ENCODE peak calls at places on chromosomes 2 and 18, in four cellular contexts. One of them, this sample, is unnamed.

GRCh38 chr2:232927793-232928563 is 57.9 kb downstream of the SNORC start:
- DNase-seq in MM.1S: no peak
- DNase-seq in fibroblast of lung: no peak
- DNase-seq in HepG2: no peak
- DNase-seq in this sample: no peak

GRCh38 chr2:238155051-238155760 is 3.6 kb upstream of the ERFE start:
- DNase-seq in MM.1S: no peak
- DNase-seq in fibroblast of lung: peak; percentile 75
- DNase-seq in HepG2: no peak
- DNase-seq in this sample: no peak

GRCh38 chr2:42809876-42810125 is 17.4 kb upstream of the HAAO start:
- DNase-seq in HepG2: peak; percentile 79
- DNase-seq in MM.1S: peak; percentile 82
- DNase-seq in fibroblast of lung: peak; percentile 79
- DNase-seq in this sample: no peak

GRCh38 chr2:28366496-28367282 is 26.0 kb upstream of the FOSL2 start:
- DNase-seq in MM.1S: peak; percentile 34
- DNase-seq in fibroblast of lung: peak; percentile 35
- DNase-seq in HepG2: no peak
- DNase-seq in this sample: no peak

GRCh38 chr2:627926-628560 is 49.2 kb downstream of the TMEM18 start:
- DNase-seq in HepG2: no peak
- DNase-seq in MM.1S: no peak
- DNase-seq in fibroblast of lung: no peak
- DNase-seq in this sample: no peak

GRCh38 chr2:236159778-236160170 is 8.4 kb downstream of the GBX2 start:
- DNase-seq in fibroblast of lung: no peak
- DNase-seq in MM.1S: no peak
- DNase-seq in HepG2: no peak
- DNase-seq in this sample: no peak

GRCh38 chr18:45962461-45962860 is 4.7 kb downstream of the EPG5 start:
- DNase-seq in MM.1S: peak; percentile 49
- DNase-seq in fibroblast of lung: peak; percentile 94
- DNase-seq in HepG2: peak; percentile 45
- DNase-seq in this sample: peak; percentile 61

GRCh38 chr2:37645363-37645762 is 26.1 kb downstream of the CDC42EP3 start:
- DNase-seq in MM.1S: peak; percentile 71
- DNase-seq in fibroblast of lung: peak; percentile 73
- DNase-seq in HepG2: no peak
- DNase-seq in this sample: no peak

GRCh38 chr18:5452943-5453342 is 90.9 kb downstream of the EPB41L3 start:
- DNase-seq in HepG2: no peak
- DNase-seq in fibroblast of lung: no peak
- DNase-seq in MM.1S: no peak
- DNase-seq in this sample: no peak

GRCh38 chr2:6228251-6228650 is 536.1 kb downstream of the SOX11 start:
- DNase-seq in MM.1S: no peak
- DNase-seq in HepG2: no peak
- DNase-seq in fibroblast of lung: no peak
- DNase-seq in this sample: no peak

GRCh38 chr18:56028514-56028913 is 440.5 kb upstream of the TCF4 start:
- DNase-seq in HepG2: no peak
- DNase-seq in fibroblast of lung: peak; percentile 60
- DNase-seq in MM.1S: no peak
- DNase-seq in this sample: no peak

GRCh38 chr2:2007551-2008501 is 263.5 kb upstream of the PXDN start:
- DNase-seq in MM.1S: no peak
- DNase-seq in HepG2: no peak
- DNase-seq in fibroblast of lung: no peak
- DNase-seq in this sample: no peak

DNA sequence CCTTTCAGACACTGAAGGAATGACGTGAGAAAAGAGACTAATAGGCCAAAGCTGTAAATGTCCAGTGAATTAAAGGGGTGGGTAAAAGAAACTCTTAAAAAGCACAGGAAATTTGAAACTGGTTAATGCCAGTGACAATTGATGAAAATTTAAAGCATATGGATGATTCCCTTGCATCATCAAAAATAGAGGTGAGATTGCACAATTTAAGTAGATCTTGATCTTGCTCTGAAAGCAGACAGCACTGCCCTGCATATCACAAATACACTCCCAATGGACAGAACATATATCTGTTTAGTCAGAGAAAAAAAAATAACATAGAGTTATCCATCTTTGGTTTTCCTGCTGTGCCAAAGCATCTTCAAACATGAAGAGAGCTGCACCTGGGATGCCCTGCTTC is 86.7 kb upstream of the UBE2E3 start:
- DNase-seq in MM.1S: no peak
- DNase-seq in fibroblast of lung: no peak
- DNase-seq in HepG2: no peak
- DNase-seq in this sample: no peak
- H4K20me1 ChIP-seq in MM.1S: no peaks in the 10 kb centered on the region
- H4K20me1 ChIP-seq in fibroblast of lung: no peaks in the 10 kb centered on the region
- H4K20me1 ChIP-seq in HepG2: no peaks in the 10 kb centered on the region
- H4K20me1 ChIP-seq in this sample: no peaks in the 10 kb centered on the region

GRCh38 chr2:112721819-112722522 is 1.2 kb downstream of the NT5DC4 start:
- DNase-seq in fibroblast of lung: no peak
- DNase-seq in MM.1S: no peak
- DNase-seq in HepG2: no peak
- DNase-seq in this sample: no peak

GRCh38 chr2:112724611-112725525 is 4.0 kb downstream of the NT5DC4 start:
- DNase-seq in MM.1S: no peak
- DNase-seq in HepG2: peak; percentile 47
- DNase-seq in fibroblast of lung: no peak
- DNase-seq in this sample: no peak

GRCh38 chr2:112723995-112724394 is 3.2 kb downstream of the NT5DC4 start:
- DNase-seq in HepG2: no peak
- DNase-seq in fibroblast of lung: no peak
- DNase-seq in MM.1S: no peak
- DNase-seq in this sample: no peak

GRCh38 chr2:112722816-112723555 is 2.2 kb downstream of the NT5DC4 start:
- DNase-seq in MM.1S: no peak
- DNase-seq in HepG2: no peak
- DNase-seq in fibroblast of lung: no peak
- DNase-seq in this sample: no peak

GRCh38 chr2:112723556-112723940 is 2.7 kb downstream of the NT5DC4 start:
- DNase-seq in HepG2: no peak
- DNase-seq in fibroblast of lung: no peak
- DNase-seq in MM.1S: no peak
- DNase-seq in this sample: no peak
- H3K9ac ChIP-seq in HepG2: no peak overlapping the region
- H3K9ac ChIP-seq in fibroblast of lung: no peak overlapping the region
- H3K9ac ChIP-seq in MM.1S: no peak overlapping the region
- H3K9ac ChIP-seq in this sample: no peak overlapping the region

DNA sequence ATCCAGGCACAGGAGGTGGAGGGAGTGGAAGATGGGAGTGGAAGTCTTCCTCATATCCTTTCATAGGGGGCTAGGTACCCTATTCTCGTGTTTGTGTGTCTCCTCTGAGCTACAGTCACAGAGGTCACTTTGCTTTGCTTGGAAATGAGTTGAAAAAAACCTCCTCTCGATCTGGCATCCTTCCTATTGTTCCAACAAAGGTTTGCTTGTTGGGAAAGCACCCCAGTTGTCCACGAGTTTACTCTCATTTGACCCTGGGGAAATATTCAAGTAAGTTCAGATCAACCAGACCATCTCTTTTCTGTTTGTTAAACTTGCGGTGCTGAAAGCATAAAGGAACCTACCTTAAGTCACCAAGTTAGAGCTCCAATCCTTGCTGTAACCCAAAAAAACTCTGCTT is 59.3 kb downstream of the ARHGEF33 start:
- DNase-seq in MM.1S: no peak
- DNase-seq in fibroblast of lung: no peak
- DNase-seq in HepG2: peak; percentile 76
- DNase-seq in this sample: no peak
- H4K20me1 ChIP-seq in MM.1S: no peaks in the 10 kb centered on the region
- H4K20me1 ChIP-seq in fibroblast of lung: no peaks in the 10 kb centered on the region
- H4K20me1 ChIP-seq in HepG2: no peaks in the 10 kb centered on the region
- H4K20me1 ChIP-seq in this sample: no peaks in the 10 kb centered on the region

DNA sequence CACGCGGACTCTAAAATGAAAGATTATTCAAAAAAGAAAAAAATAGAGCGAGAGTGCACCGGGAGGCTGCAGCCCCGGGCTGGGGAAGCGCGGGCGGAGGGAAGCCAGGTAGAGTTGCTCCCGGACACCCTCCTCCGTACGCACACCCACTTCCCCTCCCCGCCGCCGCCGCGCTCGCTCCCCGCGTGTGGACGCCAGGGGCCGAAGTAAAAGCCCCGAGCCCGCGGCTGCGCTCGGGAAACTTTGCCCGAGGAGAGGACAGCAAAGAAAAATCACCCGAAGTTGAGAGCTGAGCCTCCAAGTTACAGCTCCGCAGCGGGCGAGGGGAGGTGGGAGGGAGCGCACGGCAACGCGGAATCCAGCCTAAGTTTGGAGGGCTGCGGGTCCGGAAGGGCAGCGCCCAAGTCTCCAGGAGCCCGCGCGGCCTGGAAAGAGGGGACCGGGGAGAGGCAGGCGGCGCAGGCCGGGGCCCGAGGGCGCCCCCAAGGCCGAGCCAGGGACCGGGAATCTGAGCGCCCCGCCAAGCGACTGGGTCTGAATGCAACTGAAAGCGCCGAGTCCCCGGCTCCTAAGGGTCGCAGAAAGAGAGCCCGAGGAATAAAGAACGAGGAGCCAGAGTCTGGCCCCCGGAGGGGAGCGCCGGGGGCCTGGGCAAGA is 666 bp upstream of the BCL11A start:
- DNase-seq in fibroblast of lung: peak; percentile 35
- DNase-seq in HepG2: no peak
- DNase-seq in MM.1S: peak; percentile 50
- DNase-seq in this sample: no peak
- H3K9ac ChIP-seq in fibroblast of lung: peak overlapping the region; percentile 23
- H3K9ac ChIP-seq in HepG2: no peak overlapping the region
- H3K9ac ChIP-seq in MM.1S: peak overlapping the region; percentile 66
- H3K9ac ChIP-seq in this sample: peak overlapping the region; percentile 77